ENCODE peak calls at places on chromosomes 1 and 21, in seven cellular contexts. Y is H1, O is HepG2, X is K562, S is HCT116, J is SK-N-SH, T is GM12878. W is an unnamed sample.

GRCh38 chr1:17611991-17612390 is 72.5 kb downstream of the ARHGEF10L start:
- DNase-seq in Y (no peak), J (no peak), X (no peak), S (no peak), O (no peak), T (no peak), W (peak)

GRCh38 chr1:202713110-202713509 is 2.9 kb upstream of the SYT2 start:
- DNase-seq in J (no peak), Y (no peak), X (no peak), S (no peak), T (no peak), O (no peak), W (peak)

GRCh38 chr1:179779645-179780272 is 36.7 kb downstream of the FAM163A start:
- DNase-seq in T (no peak), J (no peak), O (no peak), Y (no peak), X (no peak), S (no peak), W (no peak)

GRCh38 chr1:214957330-214958137 is 125.0 kb upstream of the KCNK2 start:
- DNase-seq in T (no peak), J (no peak), O (no peak), Y (no peak), X (no peak), S (no peak), W (no peak)

GRCh38 chr1:41846595-41846994 is 72.1 kb downstream of the HIVEP3 start:
- DNase-seq in Y (no peak), T (no peak), S (no peak), O (no peak), X (no peak), J (no peak), W (no peak)

GRCh38 chr21:33886316-33886715 is 29.3 kb downstream of the ATP5PO start:
- DNase-seq in X (no peak), S (no peak), O (no peak), Y (no peak), T (no peak), J (no peak), W (no peak)

GRCh38 chr1:85240174-85240601 is 19.3 kb downstream of the C1orf52 start:
- DNase-seq in O (no peak), J (no peak), X (peak), S (no peak), T (no peak), Y (no peak), W (peak)

GRCh38 chr1:85116856-85117255 is 68.6 kb upstream of the MCOLN3 start:
- DNase-seq in Y (no peak), J (no peak), S (no peak), X (no peak), T (no peak), O (no peak), W (no peak)

GRCh38 chr1:77250126-77250525 is 30.9 kb upstream of the PIGK start:
- DNase-seq in T (no peak), J (no peak), Y (no peak), X (no peak), S (no peak), O (no peak), W (no peak)

GRCh38 chr1:53653200-53653575 is 85.8 kb downstream of the GLIS1 start:
- DNase-seq in S (no peak), T (no peak), J (no peak), O (no peak), Y (no peak), X (no peak), W (no peak)

GRCh38 chr1:161676958-161677689 is 14.2 kb downstream of the FCGR2B start:
- DNase-seq in J (no peak), O (peak), X (no peak), Y (no peak), S (no peak), T (no peak), W (peak)

GRCh38 chr1:165408518-165408917 is 36.4 kb downstream of the RXRG start:
- DNase-seq in T (no peak), Y (no peak), J (peak), S (peak), O (peak), X (peak), W (peak)

GRCh38 chr21:25409992-25410391 is 197.3 kb downstream of the MRPL39 start:
- DNase-seq in S (no peak), Y (no peak), J (no peak), X (no peak), O (no peak), T (no peak), W (no peak)

GRCh38 chr21:29025328-29025713 is 853 bp downstream of the USP16 start:
- DNase-seq in S (no peak), J (no peak), O (no peak), Y (no peak), X (peak), T (no peak), W (peak)

GRCh38 chr1:223489439-223489838 is 96.2 kb downstream of the CCDC185 start:
- DNase-seq in O (no peak), Y (no peak), T (no peak), J (no peak), S (no peak), X (no peak), W (no peak)

GRCh38 chr1:160151303-160151702 is at the start of gene ATP1A4:
- DNase-seq in X (no peak), S (no peak), T (no peak), Y (no peak), O (no peak), J (no peak), W (no peak)

GRCh38 chr1:36304970-36305914 is 926 bp upstream of the SH3D21 start:
- DNase-seq in Y (no peak), S (no peak), T (no peak), O (peak), J (no peak), X (no peak), W (no peak)

GRCh38 chr21:46538262-46538661 is 66.6 kb downstream of the S100B start:
- DNase-seq in X (no peak), T (no peak), J (no peak), S (no peak), Y (no peak), O (no peak), W (no peak)

GRCh38 chr1:184387069-184387870 is 441 bp downstream of the C1orf21 start:
- DNase-seq in X (no peak), Y (no peak), S (no peak), O (no peak), J (peak), T (no peak), W (no peak)

GRCh38 chr1:236516929-236517704 is 6.7 kb upstream of the LGALS8 start:
- DNase-seq in X (no peak), O (peak), J (no peak), S (no peak), Y (no peak), T (no peak), W (peak)

GRCh38 chr1:119773711-119774241 is 5.1 kb upstream of the HMGCS2 start:
- DNase-seq in T (no peak), J (no peak), S (no peak), X (no peak), O (no peak), Y (no peak), W (no peak)

GRCh38 chr1:92820551-92820950 is 11.3 kb upstream of the RPL5 start:
- DNase-seq in O (no peak), T (no peak), X (no peak), J (no peak), S (no peak), Y (no peak), W (no peak)

GRCh38 chr1:67084765-67085318 is 30.9 kb upstream of the SLC35D1 start:
- DNase-seq in O (no peak), X (no peak), T (no peak), Y (no peak), S (no peak), J (no peak), W (no peak)

GRCh38 chr1:55812281-55812680 is 597.1 kb upstream of the USP24 start:
- DNase-seq in T (no peak), X (no peak), J (no peak), S (no peak), Y (no peak), O (no peak), W (no peak)

DNA sequence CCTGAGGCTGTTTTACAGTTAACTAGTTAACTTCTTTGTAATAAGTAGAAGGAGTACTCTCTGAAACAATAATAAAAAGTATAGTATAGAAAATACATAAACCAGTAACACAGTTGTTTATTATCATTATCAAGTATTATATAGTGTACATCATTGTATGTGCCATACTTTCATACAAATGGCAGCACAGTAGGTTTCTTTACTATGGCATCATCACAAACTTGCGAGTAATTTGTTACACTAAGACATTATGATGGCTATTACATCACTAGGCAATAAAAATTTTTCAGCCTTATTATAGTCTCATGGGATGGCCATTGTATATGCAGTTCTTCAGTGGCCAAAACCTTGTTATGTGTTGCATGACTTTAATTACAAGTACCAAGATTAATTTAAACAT is 1376.5 kb upstream of the ADGRL2 start:
- DNase-seq in T (no peak), X (no peak), J (no peak), S (no peak), O (no peak), Y (no peak), W (no peak)
- TF ChIP-seq JUND in T (no peak), X (no peak), J (no peak), S (no peak), O (no peak), Y (no peak), W (no peak)

DNA sequence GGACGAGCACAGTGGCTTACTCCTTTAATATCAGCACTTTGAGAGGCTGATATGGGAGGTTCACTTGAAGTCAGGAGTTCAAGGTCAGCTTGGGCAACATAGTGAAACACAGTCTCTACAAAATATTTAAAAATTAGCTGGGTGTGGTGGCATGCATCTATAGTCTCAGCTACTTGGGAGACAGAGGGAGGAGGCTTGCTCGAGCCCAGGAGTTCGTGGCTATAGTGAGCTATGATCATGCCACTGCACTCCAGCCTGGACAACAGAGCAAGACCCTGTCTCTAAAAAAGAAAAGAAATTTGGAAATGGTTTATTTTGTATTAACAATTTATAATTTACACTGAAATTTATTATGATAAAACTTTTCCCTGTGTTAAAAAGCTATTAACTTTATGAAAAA is 1.7 kb upstream of the ANGPTL3 start:
- DNase-seq in T (no peak), Y (no peak), S (no peak), O (peak), J (no peak), X (no peak), W (no peak)
- TF ChIP-seq JUND in T (no peak), Y (no peak), S (no peak), O (no peak), J (no peak), X (no peak), W (no peak)

DNA sequence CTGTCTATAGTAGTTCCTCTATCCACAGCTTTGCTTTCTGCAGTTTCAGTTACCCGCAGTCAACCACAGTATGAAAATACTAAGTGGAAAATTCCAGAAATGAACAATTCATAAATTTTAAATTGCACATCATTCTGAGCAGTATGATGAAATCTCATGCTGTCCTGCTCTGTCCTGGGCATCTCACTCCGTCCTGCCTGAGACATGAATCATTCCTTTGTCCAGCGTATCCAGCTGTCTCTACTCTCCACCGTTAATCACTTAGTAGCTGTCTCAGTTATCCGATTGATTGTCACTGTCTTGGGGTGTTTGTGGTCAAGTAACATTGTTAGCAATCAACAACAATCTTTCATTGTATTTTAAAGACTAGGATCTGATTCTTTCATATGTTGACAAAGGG is 50.1 kb upstream of the DNAH14 start:
- DNase-seq in T (no peak), Y (no peak), J (no peak), O (no peak), S (no peak), X (no peak), W (no peak)
- TF ChIP-seq JUND in T (no peak), Y (no peak), J (peak), O (no peak), S (no peak), X (no peak), W (no peak)

GRCh38 chr1:21514245-21514644 is 5.0 kb downstream of the ALPL start:
- DNase-seq in O (no peak), Y (no peak), J (no peak), X (no peak), T (peak), S (no peak), W (no peak)
- TF ChIP-seq JUND in O (no peak), Y (no peak), J (no peak), X (no peak), T (no peak), S (no peak), W (no peak)

GRCh38 chr1:57249511-57249910 is 174.3 kb downstream of the DAB1 start:
- DNase-seq in S (no peak), X (no peak), T (no peak), O (no peak), Y (no peak), J (no peak), W (no peak)

GRCh38 chr1:57252597-57253306 is 171.1 kb downstream of the DAB1 start:
- DNase-seq in Y (no peak), X (no peak), J (no peak), T (no peak), O (no peak), S (no peak), W (no peak)

GRCh38 chr1:57258616-57259330 is 165.1 kb downstream of the DAB1 start:
- DNase-seq in O (no peak), Y (no peak), T (no peak), J (no peak), S (no peak), X (no peak), W (no peak)

DNA sequence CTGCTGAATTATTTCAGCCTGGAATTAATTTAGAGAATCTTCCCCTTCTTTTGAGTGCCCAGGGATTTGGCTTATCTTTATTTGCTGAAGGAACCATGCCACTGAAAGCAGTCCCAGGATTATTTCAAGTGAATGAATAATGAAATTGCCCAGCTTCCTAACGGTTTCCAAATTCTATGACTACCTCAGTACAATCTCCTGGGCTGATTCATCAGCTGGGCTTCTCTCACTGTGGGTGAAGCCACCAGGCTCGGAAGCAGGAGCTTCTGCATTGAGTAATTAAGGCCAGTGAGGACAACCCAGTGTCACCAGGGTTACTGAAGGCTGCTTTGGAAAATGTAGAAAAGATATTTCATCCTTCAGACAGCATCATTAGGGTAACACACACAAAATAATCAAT is 169.9 kb downstream of the DAB1 start:
- DNase-seq in T (no peak), X (no peak), Y (no peak), J (no peak), S (no peak), O (no peak), W (no peak)
- TF ChIP-seq JUND in T (no peak), X (no peak), Y (no peak), J (peak), S (no peak), O (no peak), W (no peak)

GRCh38 chr1:228695015-228695955 is 40.0 kb upstream of the RHOU start:
- DNase-seq in J (no peak), O (peak), T (no peak), X (no peak), Y (no peak), S (no peak), W (no peak)
- TF ChIP-seq JUND in J (no peak), O (no peak), T (no peak), X (no peak), Y (no peak), S (no peak), W (no peak)

GRCh38 chr21:35386491-35387079 is 337.5 kb upstream of the RUNX1 start:
- DNase-seq in T (no peak), S (no peak), Y (no peak), O (no peak), X (no peak), J (no peak), W (no peak)
- TF ChIP-seq JUND in T (no peak), S (no peak), Y (no peak), O (no peak), X (peak), J (no peak), W (no peak)

GRCh38 chr1:241837901-241838300 is 10.1 kb upstream of the EXO1 start:
- DNase-seq in J (no peak), S (no peak), Y (no peak), T (no peak), O (no peak), X (no peak), W (no peak)
- TF ChIP-seq JUND in J (no peak), S (no peak), Y (no peak), T (no peak), O (no peak), X (no peak), W (no peak)